ENCODE peak calls at places on chromosomes 4 and X, in seven cellular contexts. K is stimulated activated CD4-positive, alpha-beta T cell treated with anti-CD3 and anti-CD28 coated beads, TNF-alpha, amount 100 ng/mL, for 48 hours; O is PC-9; C is NCI-H2081; A is right cardiac atrium; L is CD4-positive, CD25-positive, alpha-beta regulatory T cell; R is neuronal stem cell. Z is an unnamed sample.

GRCh38 chr4:118942465-118942864 is 53.8 kb downstream of the SYNPO2 start:
- DNase-seq in K (no peak), O (peak), C (peak), A (no peak), L (no peak), R (no peak), Z (peak)

GRCh38 chr4:174256277-174256713 is 27.2 kb downstream of the FBXO8 start:
- DNase-seq in K (no peak), O (no peak), C (no peak), A (no peak), L (no peak), R (no peak), Z (no peak)

GRCh38 chrX:70292788-70293187 is 2.9 kb downstream of the KIF4A start:
- DNase-seq in K (no peak), O (no peak), C (no peak), A (no peak), L (no peak), R (no peak), Z (no peak)

GRCh38 chr4:169251291-169252235 is 19.2 kb downstream of the SH3RF1 start:
- DNase-seq in K (no peak), O (peak), C (no peak), A (no peak), L (no peak), R (no peak), Z (no peak)

GRCh38 chrX:139766545-139766983 is 58.6 kb upstream of the MCF2 start:
- DNase-seq in K (no peak), O (no peak), C (no peak), A (no peak), L (peak), R (no peak), Z (peak)

GRCh38 chr4:136526517-136526916 is 1005.8 kb downstream of the PCDH18 start:
- DNase-seq in K (no peak), O (no peak), C (no peak), A (no peak), L (no peak), R (no peak), Z (no peak)

GRCh38 chrX:111098874-111099273 is 2.9 kb downstream of the PAK3 start:
- DNase-seq in K (peak), O (no peak), C (peak), A (peak), L (peak), R (peak), Z (peak)

GRCh38 chrX:6526564-6526963 is 8.4 kb downstream of the VCX3A start:
- DNase-seq in K (no peak), O (no peak), C (no peak), A (no peak), L (no peak), R (no peak), Z (no peak)

GRCh38 chrX:153944140-153944799 is at the start of gene RENBP:
- DNase-seq in K (peak), O (no peak), C (no peak), A (peak), L (peak), R (no peak), Z (no peak)

GRCh38 chr4:141021397-141022194 is 111.7 kb downstream of the RNF150 start:
- DNase-seq in K (no peak), O (no peak), C (no peak), A (no peak), L (no peak), R (no peak), Z (no peak)

GRCh38 chrX:10111364-10112148 is 45.2 kb upstream of the CLCN4 start:
- DNase-seq in K (peak), O (no peak), C (no peak), A (peak), L (peak), R (no peak), Z (no peak)

GRCh38 chr4:167419468-167420133 is 185.3 kb upstream of the SPOCK3 start:
- DNase-seq in K (no peak), O (no peak), C (no peak), A (no peak), L (no peak), R (no peak), Z (no peak)

GRCh38 chrX:119398587-119398973 is 556 bp upstream of the SLC25A43 start:
- DNase-seq in K (no peak), O (no peak), C (no peak), A (no peak), L (peak), R (no peak), Z (peak)

GRCh38 chr4:87469390-87469789 is 47.0 kb downstream of the NUDT9 start:
- DNase-seq in K (no peak), O (no peak), C (no peak), A (no peak), L (no peak), R (no peak), Z (no peak)

GRCh38 chr4:11312389-11312788 is 116.3 kb downstream of the HS3ST1 start:
- DNase-seq in K (no peak), O (no peak), C (no peak), A (no peak), L (no peak), R (no peak), Z (no peak)

GRCh38 chr4:72295966-72296557 is 264.3 kb downstream of the NPFFR2 start:
- DNase-seq in K (no peak), O (no peak), C (peak), A (no peak), L (peak), R (peak), Z (no peak)

GRCh38 chrX:6313356-6313755 is 84.7 kb upstream of the NLGN4X start:
- DNase-seq in K (no peak), O (no peak), C (no peak), A (no peak), L (no peak), R (no peak), Z (no peak)

GRCh38 chr4:113311047-113311446 is 261.6 kb downstream of the ANK2 start:
- DNase-seq in K (no peak), O (peak), C (no peak), A (no peak), L (no peak), R (no peak), Z (no peak)

GRCh38 chr4:103443324-103443723 is 245.2 kb upstream of the CENPE start:
- DNase-seq in K (no peak), O (peak), C (no peak), A (no peak), L (no peak), R (no peak), Z (no peak)

GRCh38 chr4:84035568-84035967 is 463.5 kb downstream of the NKX6-1 start:
- DNase-seq in K (no peak), O (no peak), C (no peak), A (no peak), L (no peak), R (no peak), Z (no peak)

GRCh38 chr4:89316931-89317366 is 9.3 kb upstream of the GPRIN3 start:
- DNase-seq in K (no peak), O (no peak), C (no peak), A (no peak), L (peak), R (no peak), Z (no peak)

GRCh38 chrX:107935664-107936433 is 46.3 kb downstream of the TEX13B start:
- DNase-seq in K (no peak), O (peak), C (peak), A (peak), L (no peak), R (no peak), Z (no peak)

GRCh38 chrX:32137525-32137924 is 1065.7 kb upstream of the FTHL17 start:
- DNase-seq in K (no peak), O (no peak), C (no peak), A (no peak), L (no peak), R (peak), Z (no peak)

GRCh38 chr4:181503800-181504364 is 739.3 kb upstream of the TENM3 start:
- DNase-seq in K (no peak), O (no peak), C (no peak), A (no peak), L (no peak), R (no peak), Z (no peak)

GRCh38 chr4:85968945-85969830 is 390.7 kb downstream of the MAPK10 start:
- DNase-seq in K (no peak), O (no peak), C (peak), A (no peak), L (peak), R (peak), Z (no peak)

GRCh38 chr4:11313157-11313943 is 115.3 kb downstream of the HS3ST1 start:
- DNase-seq in K (no peak), O (no peak), C (no peak), A (no peak), L (no peak), R (no peak), Z (no peak)

GRCh38 chr4:118076958-118077766 is 42.9 kb downstream of the NDST3 start:
- DNase-seq in K (no peak), O (no peak), C (no peak), A (peak), L (peak), R (no peak), Z (peak)

GRCh38 chr4:53889335-53890084 is 174.9 kb downstream of the CHIC2 start:
- DNase-seq in K (no peak), O (no peak), C (no peak), A (no peak), L (no peak), R (no peak), Z (no peak)

GRCh38 chr4:175946472-175947116 is 119.0 kb upstream of the WDR17 start:
- DNase-seq in K (no peak), O (no peak), C (no peak), A (no peak), L (peak), R (no peak), Z (no peak)